ENCODE peak calls at places on chromosomes 12 and 14, in five cellular contexts. J is A549, W is HepG2, C is K562, Y is GM12878. V is an unnamed sample.

GRCh38 chr14:60945984-60946383 is 34.9 kb downstream of the TRMT5 start:
- DNase-seq in C (no peak), W (no peak), Y (no peak), J (no peak), V (no peak)

GRCh38 chr12:26557326-26557725 is 275.7 kb downstream of the ITPR2 start:
- DNase-seq in Y (no peak), J (no peak), W (no peak), C (no peak), V (no peak)

GRCh38 chr14:37615582-37616289 is 20.3 kb downstream of the TTC6 start:
- DNase-seq in W (no peak), C (no peak), J (no peak), Y (no peak), V (no peak)

GRCh38 chr14:22432348-22432976 is 156.6 kb downstream of the DAD1 start:
- DNase-seq in C (no peak), Y (no peak), J (peak), W (no peak), V (no peak)

GRCh38 chr12:50690923-50691322 is 73.0 kb upstream of the ATF1 start:
- DNase-seq in Y (no peak), J (no peak), C (no peak), W (peak), V (no peak)

GRCh38 chr12:66851134-66851533 is 172.3 kb upstream of the GRIP1 start:
- DNase-seq in C (no peak), Y (no peak), J (no peak), W (no peak), V (no peak)

GRCh38 chr12:124967016-124967739 is 21.8 kb downstream of the DHX37 start:
- DNase-seq in Y (no peak), W (no peak), J (no peak), C (no peak), V (no peak)

GRCh38 chr12:74732801-74733200 is 195.2 kb downstream of the ATXN7L3B start:
- DNase-seq in C (no peak), W (no peak), J (no peak), Y (no peak), V (no peak)

GRCh38 chr12:7905071-7905470 is 30.9 kb downstream of the SLC2A3 start:
- DNase-seq in J (no peak), C (no peak), Y (no peak), W (no peak), V (no peak)

GRCh38 chr12:132218519-132218860 is 74.2 kb downstream of the NOC4L start:
- DNase-seq in Y (no peak), C (no peak), J (no peak), W (no peak), V (no peak)

GRCh38 chr14:65949711-65950516 is 536.3 kb upstream of the CCDC196 start:
- DNase-seq in Y (no peak), W (peak), J (peak), C (no peak), V (no peak)

DNA sequence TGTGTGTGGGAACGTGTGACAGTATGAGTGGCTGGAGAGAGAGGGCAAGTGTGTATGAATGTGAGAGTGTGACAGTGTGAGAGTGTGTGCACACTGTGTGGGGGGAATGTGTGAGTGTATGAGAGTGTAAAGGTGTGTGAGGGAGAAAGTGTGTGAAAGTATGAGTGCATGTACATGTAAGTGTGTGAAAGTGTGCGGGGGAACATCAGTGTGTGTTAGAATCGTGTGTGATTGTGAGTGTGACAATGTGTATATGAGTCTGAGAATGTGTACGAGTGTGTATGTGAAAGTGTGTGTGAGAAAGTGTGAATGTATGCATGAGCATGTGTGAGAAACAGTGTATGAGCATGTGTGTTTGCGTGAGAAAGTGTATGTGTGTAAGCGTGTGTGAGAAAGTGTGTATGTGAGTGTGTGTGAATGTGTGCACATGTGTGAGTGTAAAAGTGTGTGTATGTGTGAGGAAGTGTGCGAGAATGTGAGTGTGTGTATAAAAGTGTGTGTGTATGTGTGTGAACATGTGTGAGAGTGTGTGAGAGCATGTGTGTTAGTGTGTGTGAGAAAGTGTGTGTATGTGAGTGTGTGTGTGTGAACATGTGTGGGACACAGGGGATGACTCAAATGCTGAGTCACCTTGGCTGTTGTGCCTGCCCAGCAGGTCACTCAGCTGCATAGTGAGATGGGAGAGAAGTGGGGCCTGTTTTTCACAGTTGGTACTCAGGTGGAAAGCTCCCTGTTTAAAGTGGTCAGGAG is 220.5 kb upstream of the TBX3 start:
- DNase-seq in W (no peak), C (no peak), J (peak), Y (no peak), V (no peak)
- TF ChIP-seq ESRRA in W (no peak), C (no peak), J (no peak), Y (no peak), V (no peak)

DNA sequence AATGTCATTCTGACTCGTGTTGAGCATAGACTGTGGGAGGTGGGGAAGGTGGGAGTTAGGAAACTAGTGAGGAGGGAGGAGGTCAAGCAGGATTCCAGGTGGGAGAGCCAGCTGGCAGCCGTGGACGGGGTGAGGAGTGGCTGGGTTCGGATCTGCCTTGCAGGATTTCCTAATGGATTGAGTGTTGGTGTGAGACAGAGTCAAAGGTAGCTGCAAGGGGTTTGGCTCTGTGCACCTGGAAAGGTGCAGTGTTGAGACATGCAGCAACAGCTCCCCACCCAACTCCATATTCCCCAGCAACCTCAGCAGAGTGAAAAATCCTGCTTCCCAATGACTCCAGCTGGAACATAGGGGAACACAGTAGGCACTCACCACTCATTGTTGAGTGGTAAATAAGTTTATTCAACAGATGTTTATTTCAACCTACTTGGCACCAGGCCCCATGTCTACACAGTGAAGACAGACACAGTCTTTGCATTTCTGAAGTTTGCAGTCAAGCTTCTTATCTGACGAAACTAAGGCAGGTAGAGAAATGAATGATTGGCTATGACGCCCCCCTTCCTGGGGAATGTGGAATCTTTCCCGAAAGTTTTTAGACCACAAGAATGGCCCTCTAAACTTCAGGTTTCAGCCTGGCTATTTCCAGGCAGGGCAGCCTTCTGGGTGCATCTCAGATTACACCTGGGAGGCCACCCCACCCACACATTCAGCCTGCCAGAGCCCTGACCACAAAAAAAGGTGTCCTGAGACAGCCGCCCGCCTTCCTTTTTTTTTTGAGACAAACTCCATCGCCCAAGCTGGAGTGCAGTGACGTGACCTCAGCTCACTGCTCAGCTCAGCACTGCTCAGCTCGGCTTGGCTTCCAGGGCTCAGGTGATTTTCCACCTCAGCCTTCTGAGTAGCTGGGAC is 37.9 kb upstream of the PLEKHG6 start:
- DNase-seq in W (no peak), J (no peak), Y (no peak), C (peak), V (no peak)
- TF ChIP-seq ESRRA in W (no peak), J (no peak), Y (no peak), C (peak), V (no peak)

DNA sequence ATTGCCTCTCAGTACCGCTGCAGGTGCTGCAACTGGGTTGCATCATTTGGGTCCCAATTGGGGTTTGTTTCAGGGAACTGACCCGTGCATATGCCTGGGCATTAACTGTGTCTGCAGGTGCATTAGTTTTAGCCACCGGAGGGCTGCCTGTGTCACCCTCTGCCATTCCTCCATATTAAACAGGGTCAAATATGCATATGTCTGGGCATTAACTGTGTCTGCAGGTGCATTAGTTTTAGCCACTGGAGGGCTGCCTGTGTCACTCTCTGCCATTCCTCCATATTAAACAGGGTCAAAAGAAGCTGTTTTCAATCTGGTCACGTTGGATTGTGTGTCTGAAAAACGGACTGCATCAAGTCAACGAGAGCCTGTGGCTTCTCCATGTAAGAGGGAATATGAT is 1317.0 kb downstream of the TMEM121 start:
- DNase-seq in Y (no peak), C (no peak), W (no peak), J (no peak), V (no peak)
- TF ChIP-seq ESRRA in Y (no peak), C (no peak), W (no peak), J (no peak), V (no peak)

GRCh38 chr12:44968960-44969359 is 81.9 kb downstream of the DBX2 start:
- DNase-seq in W (no peak), J (no peak), C (no peak), Y (no peak), V (no peak)

GRCh38 chr12:44976246-44976645 is 74.7 kb downstream of the DBX2 start:
- DNase-seq in Y (no peak), C (no peak), J (no peak), W (no peak), V (no peak)

DNA sequence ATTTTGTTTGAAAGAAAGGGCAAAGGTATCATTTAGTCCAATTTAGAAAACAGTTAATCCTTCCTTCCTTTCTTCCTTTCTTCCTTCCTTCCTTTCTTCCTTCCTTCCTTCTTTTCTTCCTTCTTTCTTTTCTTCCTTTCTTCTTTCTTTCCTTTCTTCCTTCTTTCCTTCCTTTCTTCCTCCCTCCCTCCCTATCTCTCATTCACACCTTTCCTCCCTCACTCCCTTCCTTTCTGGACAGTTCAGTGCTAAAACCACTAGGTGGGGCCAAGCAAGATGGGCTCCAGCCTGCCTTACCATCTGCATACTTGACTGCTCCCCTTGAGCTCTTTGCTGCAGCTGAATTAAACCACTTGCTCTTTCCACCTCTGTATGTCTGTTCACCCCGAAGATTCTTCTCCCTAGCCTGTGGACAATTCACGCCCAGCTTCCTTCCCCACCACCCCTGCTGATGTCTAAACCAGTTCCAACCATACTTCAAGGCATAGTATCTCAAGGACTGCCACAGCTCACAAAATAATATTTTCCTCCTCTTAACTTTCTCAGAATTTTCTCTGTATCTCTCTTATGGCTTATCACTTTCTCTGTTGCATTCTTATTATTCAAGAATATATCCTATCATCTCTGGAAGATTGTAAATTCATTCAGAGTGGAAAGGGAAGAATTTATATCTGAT is 78.0 kb downstream of the DBX2 start:
- DNase-seq in Y (no peak), C (no peak), J (peak), W (peak), V (peak)
- TF ChIP-seq ESRRA in Y (no peak), C (no peak), J (no peak), W (no peak), V (no peak)

GRCh38 chr12:21054334-21054733 is 76.7 kb upstream of the SLCO1B1 start:
- DNase-seq in Y (no peak), J (peak), C (no peak), W (no peak), V (no peak)
- TF ChIP-seq ESRRA in Y (no peak), J (no peak), C (no peak), W (no peak), V (no peak)

GRCh38 chr14:67477926-67478915 is 10.3 kb downstream of the TMEM229B start:
- DNase-seq in J (no peak), Y (no peak), W (no peak), C (no peak), V (no peak)
- TF ChIP-seq ESRRA in J (no peak), Y (no peak), W (no peak), C (no peak), V (no peak)